ENCODE peak calls at places on chromosome 20, in five cellular contexts. I is Panc1; R is left ventricle myocardium inferior; Q is NB4; E is CD8-positive, alpha-beta memory T cell. C is an unnamed sample.

GRCh38 chr20:687468-688203 is 12.0 kb upstream of the SCRT2 start:
- DNase-seq in I (no peak), R (no peak), Q (no peak), E (no peak), C (no peak)

GRCh38 chr20:32752458-32753250 is 9.4 kb upstream of the COMMD7 start:
- DNase-seq in I (no peak), R (no peak), Q (peak; percentile 57), E (no peak), C (no peak)

GRCh38 chr20:40336530-40336929 is 352.5 kb downstream of the MAFB start:
- DNase-seq in I (no peak), R (no peak), Q (no peak), E (no peak), C (no peak)

GRCh38 chr20:5168582-5169396 is 42.0 kb downstream of the CDS2 start:
- DNase-seq in I (no peak), R (no peak), Q (peak; percentile 91), E (peak; percentile 6), C (no peak)

GRCh38 chr20:21808863-21809664 is 103.6 kb downstream of the PAX1 start:
- DNase-seq in I (no peak), R (peak; percentile 40), Q (peak; percentile 57), E (no peak), C (no peak)

GRCh38 chr20:11717562-11717961 is 200.1 kb upstream of the BTBD3 start:
- DNase-seq in I (no peak), R (no peak), Q (no peak), E (no peak), C (no peak)

GRCh38 chr20:25378189-25378883 is 12.3 kb downstream of the ABHD12 start:
- DNase-seq in I (no peak), R (no peak), Q (no peak), E (no peak), C (no peak)

GRCh38 chr20:24587384-24588046 is 118.1 kb downstream of the SYNDIG1 start:
- DNase-seq in I (no peak), R (no peak), Q (no peak), E (no peak), C (no peak)

GRCh38 chr20:57698191-57698866 is 11.5 kb downstream of the PMEPA1 start:
- DNase-seq in I (peak; percentile 99), R (no peak), Q (peak; percentile 91), E (no peak), C (no peak)

GRCh38 chr20:50572922-50573777 is 63.0 kb downstream of the PTPN1 start:
- DNase-seq in I (no peak), R (peak; percentile 60), Q (no peak), E (no peak), C (peak; percentile 68)

GRCh38 chr20:50385733-50386640 is 124.2 kb upstream of the PTPN1 start:
- DNase-seq in I (no peak), R (no peak), Q (no peak), E (peak; percentile 75), C (no peak)

GRCh38 chr20:34285450-34285849 is 17.7 kb downstream of the AHCY start:
- DNase-seq in I (no peak), R (no peak), Q (no peak), E (no peak), C (no peak)

GRCh38 chr20:11368537-11368936 is 549.2 kb upstream of the BTBD3 start:
- DNase-seq in I (no peak), R (no peak), Q (no peak), E (no peak), C (no peak)

GRCh38 chr20:16574656-16575355 is 1.6 kb upstream of the KIF16B start:
- DNase-seq in I (peak; percentile 86), R (peak; percentile 94), Q (peak; percentile 85), E (peak; percentile 77), C (peak; percentile 90)

GRCh38 chr20:47886454-47887041 is 101.3 kb upstream of the SULF2 start:
- DNase-seq in I (no peak), R (no peak), Q (no peak), E (no peak), C (no peak)

GRCh38 chr20:25987073-25987927 is 290.6 kb upstream of the ZNF337 start:
- DNase-seq in I (peak; percentile 2), R (peak; percentile 34), Q (peak; percentile 4), E (peak; percentile 79), C (no peak)

GRCh38 chr20:57998981-57999464 is 229.4 kb downstream of the ANKRD60 start:
- DNase-seq in I (no peak), R (no peak), Q (no peak), E (no peak), C (no peak)

GRCh38 chr20:19940945-19941590 is 76.1 kb upstream of the NAA20 start:
- DNase-seq in I (no peak), R (no peak), Q (peak; percentile 44), E (no peak), C (no peak)

GRCh38 chr20:31869942-31870702 is at the start of the genes DUSP15 and TTLL9:
- DNase-seq in I (no peak), R (peak; percentile 39), Q (peak; percentile 30), E (peak; percentile 17), C (no peak)

GRCh38 chr20:10508468-10509251 is 73.6 kb downstream of the SLX4IP start:
- DNase-seq in I (no peak), R (no peak), Q (peak; percentile 51), E (no peak), C (no peak)

GRCh38 chr20:57785720-57786119 is 75.9 kb upstream of the PMEPA1 start:
- DNase-seq in I (no peak), R (no peak), Q (no peak), E (no peak), C (no peak)

GRCh38 chr20:438581-439469 is 23.5 kb downstream of the TBC1D20 start:
- DNase-seq in I (no peak), R (no peak), Q (no peak), E (peak; percentile 70), C (no peak)

GRCh38 chr20:46572181-46572580 is 21.7 kb upstream of the OCSTAMP start:
- DNase-seq in I (no peak), R (peak; percentile 61), Q (no peak), E (no peak), C (no peak)

GRCh38 chr20:51306521-51307358 is 235.8 kb downstream of the NFATC2 start:
- DNase-seq in I (peak; percentile 45), R (peak; percentile 65), Q (peak; percentile 73), E (peak; percentile 56), C (peak; percentile 76)

GRCh38 chr20:371755-372542 is 8.6 kb upstream of the TRIB3 start:
- DNase-seq in I (no peak), R (no peak), Q (peak; percentile 98), E (no peak), C (peak; percentile 79)

GRCh38 chr20:496126-496696 is 33.9 kb upstream of the TBC1D20 start:
- DNase-seq in I (no peak), R (no peak), Q (no peak), E (no peak), C (no peak)

GRCh38 chr20:3105256-3106137 is 21.0 kb upstream of the AVP start:
- DNase-seq in I (no peak), R (no peak), Q (no peak), E (no peak), C (no peak)

GRCh38 chr20:22958390-22958789 is 76.7 kb upstream of the SSTR4 start:
- DNase-seq in I (no peak), R (no peak), Q (no peak), E (no peak), C (no peak)

GRCh38 chr20:34375977-34376430 is 12.9 kb downstream of the ITCH start:
- DNase-seq in I (no peak), R (no peak), Q (no peak), E (no peak), C (no peak)

GRCh38 chr20:3479025-3479424 is 8.2 kb downstream of the ATRN start:
- DNase-seq in I (no peak), R (no peak), Q (no peak), E (no peak), C (no peak)

GRCh38 chr20:57788936-57789613 is 79.3 kb upstream of the PMEPA1 start:
- DNase-seq in I (no peak), R (no peak), Q (no peak), E (no peak), C (no peak)

GRCh38 chr20:61328906-61329558 is 77.0 kb downstream of the CDH4 start:
- DNase-seq in I (no peak), R (no peak), Q (peak; percentile 29), E (no peak), C (no peak)

GRCh38 chr20:46946796-46947195 is 52.2 kb downstream of the EYA2 start:
- DNase-seq in I (no peak), R (no peak), Q (no peak), E (no peak), C (no peak)

GRCh38 chr20:25584905-25585704 is at the start of gene NINL:
- DNase-seq in I (no peak), R (peak; percentile 64), Q (no peak), E (peak; percentile 48), C (no peak)

GRCh38 chr20:45426621-45427020 is 10.7 kb downstream of the PIGT start:
- DNase-seq in I (no peak), R (no peak), Q (peak; percentile 61), E (no peak), C (no peak)
- H3K4me3 ChIP-seq in I (no peak overlapping the region), R (no peak overlapping the region), Q (no peak overlapping the region), E (no peak overlapping the region), C (no peak overlapping the region)

GRCh38 chr20:18157102-18157501 is 19.4 kb downstream of the KAT14 start:
- DNase-seq in I (no peak), R (no peak), Q (no peak), E (no peak), C (no peak)
- H3K4me3 ChIP-seq in I (no peak overlapping the region), R (no peak overlapping the region), Q (no peak overlapping the region), E (no peak overlapping the region), C (no peak overlapping the region)

GRCh38 chr20:63235399-63235983 is at the start of gene BIRC7:
- DNase-seq in I (no peak), R (no peak), Q (peak; percentile 42), E (peak; percentile 33), C (no peak)
- H3K4me3 ChIP-seq in I (no peak within 1 kb of the TSS), R (no peak within 1 kb of the TSS), Q (no peak within 1 kb of the TSS), E (no peak within 1 kb of the TSS), C (no peak within 1 kb of the TSS)

GRCh38 chr20:54257090-54257816 is 49.4 kb downstream of the PFDN4 start:
- DNase-seq in I (no peak), R (no peak), Q (no peak), E (no peak), C (no peak)

GRCh38 chr20:54254596-54254995 is 46.7 kb downstream of the PFDN4 start:
- DNase-seq in I (no peak), R (no peak), Q (no peak), E (no peak), C (no peak)

GRCh38 chr20:54256202-54256601 is 48.3 kb downstream of the PFDN4 start:
- DNase-seq in I (no peak), R (no peak), Q (no peak), E (no peak), C (no peak)

GRCh38 chr20:54251093-54251492 is 43.2 kb downstream of the PFDN4 start:
- DNase-seq in I (no peak), R (no peak), Q (no peak), E (no peak), C (no peak)

GRCh38 chr20:54255157-54255556 is 47.3 kb downstream of the PFDN4 start:
- DNase-seq in I (no peak), R (no peak), Q (no peak), E (no peak), C (no peak)
- H3K4me3 ChIP-seq in I (no peak overlapping the region), R (no peak overlapping the region), Q (no peak overlapping the region), E (no peak overlapping the region), C (no peak overlapping the region)